ENCODE peak calls at places on chromosomes 2 and 18, in ten cellular contexts. E is cardiac muscle cell; N is iPS DF 6.9; F is GM23248; Q is CD8-positive, alpha-beta memory T cell; X is endodermal cell; W is ovary; P is IMR-90; O is A549; I is sigmoid colon. D is an unnamed sample. For H3K9me3, the result is how much of the 10 kb centered on the place peaks cover.

GRCh38 chr18:75132931-75133525 is 75.9 kb downstream of the PTGR3 start:
- DNase-seq in E (no peak), N (no peak), F (no peak), Q (no peak), X (peak), W (no peak), P (no peak), O (no peak), I (no peak), D (no peak)

GRCh38 chr2:166158546-166158945 is 30.7 kb upstream of the SCN1A start:
- DNase-seq in E (no peak), N (no peak), F (peak), Q (no peak), X (no peak), W (no peak), P (no peak), O (no peak), I (no peak), D (no peak)

GRCh38 chr2:7210712-7211111 is 293.5 kb downstream of the RNF144A start:
- DNase-seq in E (no peak), N (no peak), F (peak), Q (no peak), X (no peak), W (no peak), P (no peak), O (no peak), I (no peak), D (no peak)

GRCh38 chr2:224887159-224887558 is 155.1 kb downstream of the DOCK10 start:
- DNase-seq in E (no peak), N (no peak), F (peak), Q (no peak), X (no peak), W (no peak), P (peak), O (no peak), I (no peak), D (no peak)

GRCh38 chr2:14263053-14263452 is 369.5 kb upstream of the LRATD1 start:
- DNase-seq in E (no peak), N (no peak), F (no peak), Q (no peak), X (no peak), W (no peak), P (no peak), O (no peak), I (no peak), D (no peak)

GRCh38 chr2:183035298-183035953 is 2.8 kb downstream of the NCKAP1 start:
- DNase-seq in E (no peak), N (no peak), F (peak), Q (no peak), X (no peak), W (no peak), P (peak), O (peak), I (no peak), D (no peak)

GRCh38 chr2:144004742-144005141 is 515.2 kb downstream of the ZEB2 start:
- DNase-seq in E (no peak), N (no peak), F (no peak), Q (no peak), X (no peak), W (no peak), P (no peak), O (no peak), I (no peak), D (no peak)

GRCh38 chr2:32496657-32497056 is 131.2 kb upstream of the TTC27 start:
- DNase-seq in E (no peak), N (peak), F (no peak), Q (no peak), X (no peak), W (no peak), P (no peak), O (no peak), I (no peak), D (no peak)

GRCh38 chr2:172614932-172615331 is 59.0 kb downstream of the PDK1 start:
- DNase-seq in E (no peak), N (no peak), F (no peak), Q (no peak), X (no peak), W (no peak), P (no peak), O (no peak), I (no peak), D (no peak)

GRCh38 chr2:209872675-209873074 is 101.0 kb downstream of the UNC80 start:
- DNase-seq in E (no peak), N (peak), F (no peak), Q (no peak), X (peak), W (peak), P (no peak), O (peak), I (no peak), D (no peak)

GRCh38 chr2:191691898-191692297 is 14.0 kb downstream of the NABP1 start:
- DNase-seq in E (no peak), N (no peak), F (peak), Q (no peak), X (no peak), W (no peak), P (no peak), O (no peak), I (no peak), D (no peak)

GRCh38 chr2:230890696-230891095 is 26.0 kb downstream of the ITM2C start:
- DNase-seq in E (no peak), N (no peak), F (no peak), Q (no peak), X (no peak), W (no peak), P (no peak), O (no peak), I (no peak), D (no peak)
- H3K9me3 ChIP-seq in E (under half), N (under half), F (under half), Q (under half), X (under half), W (under half), P (under half), O (under half), I (under half), D (under half)

GRCh38 chr18:78972930-78973331 is 6.7 kb upstream of the SALL3 start:
- DNase-seq in E (no peak), N (no peak), F (no peak), Q (no peak), X (peak), W (no peak), P (no peak), O (no peak), I (no peak), D (no peak)
- H3K9me3 ChIP-seq in E (under half), N (under half), F (under half), Q (under half), X (under half), W (under half), P (under half), O (under half), I (under half), D (under half)

DNA sequence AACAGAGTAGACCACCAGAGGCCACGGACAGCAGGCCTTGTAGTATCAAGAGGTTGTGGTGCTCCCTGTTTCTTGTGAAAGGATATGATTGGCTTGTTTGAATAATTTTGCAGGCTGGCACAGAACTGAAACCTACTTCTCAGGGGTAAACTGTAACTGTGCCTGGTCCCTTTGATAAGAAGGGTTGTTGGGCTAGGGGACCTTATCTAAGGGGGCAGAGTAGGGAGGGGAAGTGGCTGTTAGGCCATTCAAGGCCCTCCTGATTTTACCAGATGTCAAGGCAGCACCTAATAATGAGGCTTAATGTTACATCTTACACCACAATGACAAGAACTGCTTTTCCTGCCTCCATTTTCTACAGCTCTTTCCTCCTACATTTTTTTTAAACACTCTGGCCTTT is 45.6 kb downstream of the GPR39 start:
- DNase-seq in E (no peak), N (no peak), F (no peak), Q (no peak), X (no peak), W (no peak), P (no peak), O (no peak), I (no peak), D (no peak)
- H3K9me3 ChIP-seq in E (under half), N (under half), F (under half), Q (under half), X (under half), W (under half), P (under half), O (half or more), I (under half), D (under half)

DNA sequence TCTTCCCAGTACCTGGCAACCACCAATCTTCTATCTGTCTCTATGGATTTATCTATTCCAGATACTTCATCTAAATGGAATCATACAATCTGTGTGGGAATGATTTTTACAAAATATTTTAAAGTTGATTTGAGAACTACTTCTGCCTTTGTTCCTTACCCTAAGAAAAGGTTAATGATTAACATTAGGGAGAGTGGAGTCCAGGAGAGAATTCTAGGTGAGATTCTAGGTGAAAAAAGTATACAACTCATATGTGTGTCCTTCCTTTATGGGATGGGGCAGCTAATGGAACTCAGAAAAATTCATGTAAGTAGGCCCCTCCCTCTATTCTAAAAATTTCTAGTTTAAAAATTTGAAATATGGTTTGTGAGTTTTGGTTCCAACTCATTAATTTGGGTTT is 35.9 kb upstream of the WDSUB1 start:
- DNase-seq in E (no peak), N (no peak), F (no peak), Q (no peak), X (no peak), W (no peak), P (no peak), O (no peak), I (no peak), D (no peak)
- H3K9me3 ChIP-seq in E (under half), N (under half), F (under half), Q (under half), X (under half), W (under half), P (under half), O (under half), I (under half), D (under half)

GRCh38 chr2:105841551-105841950 is 96.8 kb downstream of the NCK2 start:
- DNase-seq in E (no peak), N (no peak), F (no peak), Q (no peak), X (no peak), W (no peak), P (no peak), O (no peak), I (no peak), D (no peak)

GRCh38 chr2:105842555-105842954 is 97.8 kb downstream of the NCK2 start:
- DNase-seq in E (peak), N (no peak), F (no peak), Q (no peak), X (no peak), W (no peak), P (no peak), O (no peak), I (no peak), D (no peak)

GRCh38 chr2:105839793-105840192 is 95.1 kb downstream of the NCK2 start:
- DNase-seq in E (no peak), N (no peak), F (no peak), Q (no peak), X (no peak), W (no peak), P (no peak), O (no peak), I (no peak), D (no peak)

GRCh38 chr2:105843797-105844374 is 99.2 kb downstream of the NCK2 start:
- DNase-seq in E (no peak), N (no peak), F (no peak), Q (no peak), X (no peak), W (no peak), P (no peak), O (no peak), I (no peak), D (no peak)

DNA sequence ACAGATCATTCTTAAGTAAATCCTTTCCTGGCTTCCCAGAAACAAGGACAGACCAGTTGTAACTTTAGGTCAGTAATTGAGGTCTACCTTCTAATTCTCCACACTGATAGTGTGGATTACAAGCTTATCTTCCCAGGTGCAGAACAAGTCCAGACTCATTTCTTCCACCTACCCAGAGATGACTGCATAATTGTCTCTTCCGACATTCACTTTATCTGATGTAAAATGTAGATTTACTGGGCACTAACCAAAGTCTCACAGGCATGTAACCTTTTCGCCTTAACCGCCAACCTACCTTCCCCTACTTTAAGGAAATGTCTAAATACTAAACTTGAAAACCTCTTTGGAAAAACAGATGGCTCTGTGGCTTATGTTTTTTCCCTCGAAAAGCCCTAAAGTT is 96.2 kb downstream of the NCK2 start:
- DNase-seq in E (no peak), N (no peak), F (no peak), Q (no peak), X (no peak), W (no peak), P (no peak), O (no peak), I (no peak), D (no peak)
- H3K9me3 ChIP-seq in E (under half), N (under half), F (under half), Q (under half), X (under half), W (under half), P (under half), O (under half), I (under half), D (under half)

D was measured in T-helper 17 cell.